ENCODE peak calls at places on chromosomes 5 and 9, in four cellular contexts. One of them, this sample, is unnamed.

GRCh38 chr5:43997647-43998251 is 391.5 kb downstream of the FGF10 start:
- DNase-seq in GM23248: no peak
- DNase-seq in MM.1S: no peak
- DNase-seq in PC-3: peak; percentile 82
- DNase-seq in this sample: peak; percentile 38

GRCh38 chr5:175800656-175801081 is 70.7 kb upstream of the CPLX2 start:
- DNase-seq in GM23248: peak; percentile 66
- DNase-seq in MM.1S: no peak
- DNase-seq in PC-3: peak; percentile 76
- DNase-seq in this sample: no peak

GRCh38 chr5:100595152-100595811 is 60.1 kb downstream of the FAM174A start:
- DNase-seq in GM23248: peak; percentile 97
- DNase-seq in MM.1S: no peak
- DNase-seq in PC-3: peak; percentile 87
- DNase-seq in this sample: peak; percentile 72

GRCh38 chr9:35481347-35481975 is 8.4 kb upstream of the RUSC2 start:
- DNase-seq in GM23248: peak; percentile 89
- DNase-seq in MM.1S: peak; percentile 53
- DNase-seq in PC-3: peak; percentile 74
- DNase-seq in this sample: peak; percentile 63

GRCh38 chr9:97640290-97640689 is 6.7 kb downstream of the NCBP1 start:
- DNase-seq in GM23248: peak; percentile 14
- DNase-seq in MM.1S: no peak
- DNase-seq in PC-3: no peak
- DNase-seq in this sample: peak; percentile 25

GRCh38 chr5:172380992-172381643 is 73.2 kb downstream of the SH3PXD2B start:
- DNase-seq in GM23248: peak; percentile 15
- DNase-seq in MM.1S: no peak
- DNase-seq in PC-3: peak; percentile 82
- DNase-seq in this sample: peak; percentile 71

GRCh38 chr9:98974994-98975712 is 31.4 kb downstream of the COL15A1 start:
- DNase-seq in GM23248: peak; percentile 86
- DNase-seq in MM.1S: peak; percentile 72
- DNase-seq in PC-3: peak; percentile 84
- DNase-seq in this sample: peak; percentile 89

GRCh38 chr5:108749130-108749861 is 1.6 kb downstream of the FER start:
- DNase-seq in GM23248: peak; percentile 84
- DNase-seq in MM.1S: peak; percentile 35
- DNase-seq in PC-3: no peak
- DNase-seq in this sample: peak; percentile 84

GRCh38 chr9:4662108-4662988 is at the start of gene PLPP6:
- DNase-seq in GM23248: peak; percentile 94
- DNase-seq in MM.1S: peak; percentile 76
- DNase-seq in PC-3: peak; percentile 90
- DNase-seq in this sample: peak; percentile 95

GRCh38 chr9:135006911-135007570 is 80.4 kb upstream of the OLFM1 start:
- DNase-seq in GM23248: no peak
- DNase-seq in MM.1S: no peak
- DNase-seq in PC-3: no peak
- DNase-seq in this sample: no peak

GRCh38 chr5:117487556-117487955 is 912.9 kb upstream of the SEMA6A start:
- DNase-seq in GM23248: no peak
- DNase-seq in MM.1S: no peak
- DNase-seq in PC-3: no peak
- DNase-seq in this sample: no peak

GRCh38 chr5:3595102-3595961 is at the start of gene IRX1:
- DNase-seq in GM23248: peak; percentile 91
- DNase-seq in MM.1S: no peak
- DNase-seq in PC-3: no peak
- DNase-seq in this sample: peak; percentile 41

GRCh38 chr9:128080218-128080617 is 12.2 kb downstream of the SLC25A25 start:
- DNase-seq in GM23248: no peak
- DNase-seq in MM.1S: no peak
- DNase-seq in PC-3: no peak
- DNase-seq in this sample: no peak

GRCh38 chr9:107620801-107621200 is 131.2 kb upstream of the KLF4 start:
- DNase-seq in GM23248: no peak
- DNase-seq in MM.1S: no peak
- DNase-seq in PC-3: no peak
- DNase-seq in this sample: peak; percentile 55

GRCh38 chr5:171496431-171496830 is 77.0 kb downstream of the FGF18 start:
- DNase-seq in GM23248: no peak
- DNase-seq in MM.1S: no peak
- DNase-seq in PC-3: no peak
- DNase-seq in this sample: no peak

GRCh38 chr5:139392678-139393496 is 2.0 kb downstream of the PROB1 start:
- DNase-seq in GM23248: peak; percentile 77
- DNase-seq in MM.1S: peak; percentile 86
- DNase-seq in PC-3: peak; percentile 79
- DNase-seq in this sample: peak; percentile 80

GRCh38 chr5:168472329-168472728 is 13.9 kb upstream of the RARS1 start:
- DNase-seq in GM23248: peak; percentile 97
- DNase-seq in MM.1S: no peak
- DNase-seq in PC-3: peak; percentile 79
- DNase-seq in this sample: peak; percentile 68

GRCh38 chr9:138028596-138028995 is 151.0 kb downstream of the CACNA1B start:
- DNase-seq in GM23248: no peak
- DNase-seq in MM.1S: no peak
- DNase-seq in PC-3: no peak
- DNase-seq in this sample: no peak

GRCh38 chr9:114205171-114206015 is 50.1 kb downstream of the COL27A1 start:
- DNase-seq in GM23248: no peak
- DNase-seq in MM.1S: no peak
- DNase-seq in PC-3: no peak
- DNase-seq in this sample: no peak

GRCh38 chr9:23693374-23693773 is 132.7 kb downstream of the ELAVL2 start:
- DNase-seq in GM23248: no peak
- DNase-seq in MM.1S: no peak
- DNase-seq in PC-3: no peak
- DNase-seq in this sample: no peak

GRCh38 chr5:1175801-1176472 is 25.5 kb upstream of the SLC6A19 start:
- DNase-seq in GM23248: no peak
- DNase-seq in MM.1S: no peak
- DNase-seq in PC-3: no peak
- DNase-seq in this sample: no peak

DNA sequence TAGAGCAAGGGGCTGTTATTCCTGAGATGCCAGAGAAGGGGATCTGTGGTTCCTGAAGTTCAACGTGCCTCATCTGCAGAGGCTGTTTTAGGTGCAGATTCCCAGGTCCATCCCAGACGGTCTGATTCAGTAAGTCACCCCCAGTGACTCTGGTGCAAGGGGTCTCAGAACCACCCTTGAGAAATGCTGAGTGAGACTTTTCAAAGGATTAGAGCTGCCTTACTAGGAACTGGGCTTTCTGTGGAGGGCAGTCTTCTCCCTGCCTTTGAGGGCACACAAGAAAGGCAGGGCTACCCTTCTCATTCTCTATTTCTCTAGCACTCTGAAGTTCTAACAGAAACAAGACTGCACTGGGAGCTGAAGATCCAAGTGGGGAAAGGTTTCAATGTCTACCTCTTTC is 66.5 kb downstream of the FAM114A2 start:
- DNase-seq in GM23248: no peak
- DNase-seq in MM.1S: no peak
- DNase-seq in PC-3: no peak
- DNase-seq in this sample: no peak
- TF ChIP-seq EZH2phosphoT487 in GM23248: no peak
- TF ChIP-seq EZH2phosphoT487 in MM.1S: no peak
- TF ChIP-seq EZH2phosphoT487 in PC-3: no peak
- TF ChIP-seq EZH2phosphoT487 in this sample: no peak

GRCh38 chr5:98844865-98845264 is 71.4 kb downstream of the RGMB start:
- DNase-seq in GM23248: no peak
- DNase-seq in MM.1S: no peak
- DNase-seq in PC-3: no peak
- DNase-seq in this sample: no peak

GRCh38 chr5:98845878-98846277 is 72.4 kb downstream of the RGMB start:
- DNase-seq in GM23248: no peak
- DNase-seq in MM.1S: no peak
- DNase-seq in PC-3: no peak
- DNase-seq in this sample: no peak

GRCh38 chr5:98846526-98846925 is 73.1 kb downstream of the RGMB start:
- DNase-seq in GM23248: no peak
- DNase-seq in MM.1S: no peak
- DNase-seq in PC-3: no peak
- DNase-seq in this sample: no peak

GRCh38 chr5:98843481-98843880 is 70.0 kb downstream of the RGMB start:
- DNase-seq in GM23248: no peak
- DNase-seq in MM.1S: no peak
- DNase-seq in PC-3: no peak
- DNase-seq in this sample: no peak

GRCh38 chr5:98847054-98847453 is 73.6 kb downstream of the RGMB start:
- DNase-seq in GM23248: no peak
- DNase-seq in MM.1S: no peak
- DNase-seq in PC-3: no peak
- DNase-seq in this sample: no peak
- TF ChIP-seq EZH2phosphoT487 in GM23248: no peak
- TF ChIP-seq EZH2phosphoT487 in MM.1S: no peak
- TF ChIP-seq EZH2phosphoT487 in PC-3: no peak
- TF ChIP-seq EZH2phosphoT487 in this sample: no peak

DNA sequence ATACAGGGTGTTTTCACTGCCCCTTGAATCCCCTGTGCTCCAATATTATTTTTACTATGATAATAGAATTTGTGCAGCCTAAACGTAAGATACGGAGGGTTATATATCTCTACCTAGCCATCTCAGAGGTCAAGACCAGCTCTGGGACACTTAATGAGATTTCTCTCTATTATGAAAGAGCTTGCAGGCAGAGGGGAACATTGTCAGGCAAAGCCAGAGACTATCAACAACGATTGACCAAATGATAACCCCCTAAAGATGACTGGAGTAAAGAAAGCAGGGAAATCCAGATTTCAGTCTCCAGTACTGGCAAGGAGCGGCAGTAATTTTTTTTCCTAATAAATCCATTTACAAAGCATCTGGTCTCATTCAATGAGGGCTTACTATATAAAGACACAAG is 59.8 kb upstream of the LPAR1 start:
- DNase-seq in GM23248: no peak
- DNase-seq in MM.1S: no peak
- DNase-seq in PC-3: no peak
- DNase-seq in this sample: no peak
- TF ChIP-seq EZH2phosphoT487 in GM23248: no peak
- TF ChIP-seq EZH2phosphoT487 in MM.1S: no peak
- TF ChIP-seq EZH2phosphoT487 in PC-3: no peak
- TF ChIP-seq EZH2phosphoT487 in this sample: no peak

GRCh38 chr9:101268426-101268825 is 116.4 kb downstream of the BAAT start:
- DNase-seq in GM23248: no peak
- DNase-seq in MM.1S: no peak
- DNase-seq in PC-3: no peak
- DNase-seq in this sample: no peak

GRCh38 chr9:101271102-101271501 is 113.7 kb downstream of the BAAT start:
- DNase-seq in GM23248: no peak
- DNase-seq in MM.1S: no peak
- DNase-seq in PC-3: no peak
- DNase-seq in this sample: no peak

GRCh38 chr9:101264727-101265126 is 120.1 kb downstream of the BAAT start:
- DNase-seq in GM23248: no peak
- DNase-seq in MM.1S: no peak
- DNase-seq in PC-3: no peak
- DNase-seq in this sample: no peak

GRCh38 chr9:101270325-101270701 is 114.5 kb downstream of the BAAT start:
- DNase-seq in GM23248: peak; percentile 0
- DNase-seq in MM.1S: no peak
- DNase-seq in PC-3: no peak
- DNase-seq in this sample: no peak

GRCh38 chr9:101269596-101270324 is 115.0 kb downstream of the BAAT start:
- DNase-seq in GM23248: no peak
- DNase-seq in MM.1S: no peak
- DNase-seq in PC-3: no peak
- DNase-seq in this sample: no peak
- TF ChIP-seq EZH2phosphoT487 in GM23248: no peak
- TF ChIP-seq EZH2phosphoT487 in MM.1S: no peak
- TF ChIP-seq EZH2phosphoT487 in PC-3: no peak
- TF ChIP-seq EZH2phosphoT487 in this sample: no peak

GRCh38 chr5:13378073-13378472 is 566.4 kb downstream of the DNAH5 start:
- DNase-seq in GM23248: peak; percentile 64
- DNase-seq in MM.1S: no peak
- DNase-seq in PC-3: peak; percentile 97
- DNase-seq in this sample: no peak
- TF ChIP-seq EZH2phosphoT487 in GM23248: no peak
- TF ChIP-seq EZH2phosphoT487 in MM.1S: no peak
- TF ChIP-seq EZH2phosphoT487 in PC-3: no peak
- TF ChIP-seq EZH2phosphoT487 in this sample: no peak

DNA sequence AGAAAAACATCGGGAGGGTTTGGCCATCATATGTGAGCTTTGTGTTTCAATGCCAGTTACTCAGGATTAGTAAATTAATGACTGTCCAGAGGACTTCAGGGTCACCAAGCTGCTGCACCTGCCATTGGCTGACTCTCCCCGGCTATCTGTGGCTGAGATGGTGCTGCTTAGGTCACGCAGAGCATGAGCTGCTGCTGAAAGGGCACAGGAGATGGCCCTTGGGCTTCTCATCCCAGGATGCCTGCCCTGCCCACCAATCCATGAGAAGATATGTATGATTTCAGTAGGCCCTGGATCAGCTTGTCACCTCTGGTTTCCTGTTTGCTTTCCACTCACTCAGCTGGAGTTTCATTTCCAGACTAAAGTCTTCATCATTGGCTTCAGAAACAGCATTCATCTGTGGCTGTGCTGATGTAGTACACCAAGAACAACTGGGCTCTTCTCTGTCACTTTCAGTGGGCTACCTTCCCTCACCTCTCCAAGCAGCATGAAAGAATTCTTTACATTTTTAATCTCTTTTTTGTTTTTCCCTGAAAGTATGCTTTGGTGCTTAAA is 2.4 kb upstream of the CATSPER3 start:
- DNase-seq in GM23248: no peak
- DNase-seq in MM.1S: peak; percentile 8
- DNase-seq in PC-3: no peak
- DNase-seq in this sample: no peak
- TF ChIP-seq EZH2phosphoT487 in GM23248: no peak
- TF ChIP-seq EZH2phosphoT487 in MM.1S: no peak
- TF ChIP-seq EZH2phosphoT487 in PC-3: no peak
- TF ChIP-seq EZH2phosphoT487 in this sample: no peak

This sample was measured in hepatocyte.